ENCODE peak calls at places on chromosomes 6 and 20, in six cellular contexts. M is left ventricle myocardium inferior; Y is HFFc6; D is fibroblast of the conjunctiva; E is activated CD4-positive, alpha-beta T cell treated with anti-CD3 and anti-CD28 coated beads, Interleukin-2, amount 50 U/mL, for 4 hours; U is GM20000. Q is an unnamed sample.

GRCh38 chr6:22570185-22570551 is 802 bp downstream of the HDGFL1 start:
- DNase-seq in M (no peak), Y (no peak), D (no peak), E (no peak), U (no peak), Q (no peak)

GRCh38 chr20:23049933-23050838 is 714 bp upstream of the THBD start:
- DNase-seq in M (peak; percentile 65), Y (no peak), D (no peak), E (no peak), U (no peak), Q (peak; percentile 57)

GRCh38 chr20:12110711-12111110 is 193.0 kb downstream of the BTBD3 start:
- DNase-seq in M (no peak), Y (no peak), D (no peak), E (no peak), U (no peak), Q (no peak)

GRCh38 chr6:74741608-74742007 is 464.2 kb downstream of the COL12A1 start:
- DNase-seq in M (no peak), Y (no peak), D (no peak), E (no peak), U (no peak), Q (no peak)

GRCh38 chr6:149364558-149364957 is 35.5 kb upstream of the SUMO4 start:
- DNase-seq in M (no peak), Y (no peak), D (no peak), E (no peak), U (no peak), Q (no peak)

GRCh38 chr20:9689041-9689440 is 149.8 kb downstream of the PAK5 start:
- DNase-seq in M (no peak), Y (no peak), D (no peak), E (no peak), U (no peak), Q (no peak)

GRCh38 chr20:2658414-2659354 is 5.3 kb downstream of the IDH3B start:
- DNase-seq in M (no peak), Y (no peak), D (no peak), E (no peak), U (no peak), Q (peak; percentile 59)

GRCh38 chr6:119138906-119139541 is 60.6 kb upstream of the FAM184A start:
- DNase-seq in M (no peak), Y (no peak), D (no peak), E (no peak), U (no peak), Q (peak; percentile 42)

GRCh38 chr6:35140991-35141720 is at the start of gene TCP11:
- DNase-seq in M (peak; percentile 28), Y (no peak), D (no peak), E (peak; percentile 2), U (peak; percentile 43), Q (no peak)

GRCh38 chr6:62613920-62614319 is 327.9 kb upstream of the KHDRBS2 start:
- DNase-seq in M (no peak), Y (no peak), D (no peak), E (no peak), U (no peak), Q (no peak)

GRCh38 chr6:137765044-137765443 is 102.0 kb upstream of the TNFAIP3 start:
- DNase-seq in M (no peak), Y (no peak), D (no peak), E (no peak), U (no peak), Q (no peak)

GRCh38 chr6:156949376-156949775 is 172.2 kb downstream of the ARID1B start:
- DNase-seq in M (no peak), Y (peak; percentile 80), D (no peak), E (no peak), U (no peak), Q (peak; percentile 64)

GRCh38 chr6:3723251-3723650 is 28.3 kb downstream of the PXDC1 start:
- DNase-seq in M (no peak), Y (no peak), D (no peak), E (no peak), U (no peak), Q (no peak)

Q was measured in foreskin fibroblast.